ENCODE peak calls at places on chromosome 1, in six cellular contexts. One of them, this sample, is unnamed.

GRCh38 chr1:88684482-88685238 is 587 bp downstream of the PKN2 start:
- DNase-seq in psoas muscle: peak; percentile 55
- DNase-seq in heart right ventricle: peak; percentile 41
- DNase-seq in lung: peak; percentile 61
- DNase-seq in K562: peak; percentile 94
- DNase-seq in H9: peak; percentile 81
- DNase-seq in this sample: peak; percentile 58

GRCh38 chr1:7350804-7351203 is 420.3 kb upstream of the VAMP3 start:
- DNase-seq in K562: no peak
- DNase-seq in H9: no peak
- DNase-seq in psoas muscle: no peak
- DNase-seq in lung: no peak
- DNase-seq in heart right ventricle: no peak
- DNase-seq in this sample: no peak

GRCh38 chr1:2594001-2594640 is 7.5 kb downstream of the PRXL2B start:
- DNase-seq in H9: no peak
- DNase-seq in lung: peak; percentile 53
- DNase-seq in heart right ventricle: peak; percentile 68
- DNase-seq in psoas muscle: peak; percentile 51
- DNase-seq in K562: no peak
- DNase-seq in this sample: no peak

GRCh38 chr1:151167116-151167515 is 1.2 kb downstream of the SCNM1 start:
- DNase-seq in lung: no peak
- DNase-seq in heart right ventricle: no peak
- DNase-seq in psoas muscle: no peak
- DNase-seq in H9: no peak
- DNase-seq in K562: no peak
- DNase-seq in this sample: no peak

GRCh38 chr1:63943393-63943792 is 169.6 kb downstream of the ROR1 start:
- DNase-seq in psoas muscle: no peak
- DNase-seq in K562: no peak
- DNase-seq in H9: no peak
- DNase-seq in heart right ventricle: no peak
- DNase-seq in lung: no peak
- DNase-seq in this sample: no peak

GRCh38 chr1:201250326-201251011 is 32.8 kb upstream of the PKP1 start:
- DNase-seq in lung: no peak
- DNase-seq in K562: no peak
- DNase-seq in heart right ventricle: no peak
- DNase-seq in psoas muscle: no peak
- DNase-seq in H9: no peak
- DNase-seq in this sample: no peak

GRCh38 chr1:1483714-1484113 is 12.1 kb downstream of the ATAD3B start:
- DNase-seq in K562: no peak
- DNase-seq in heart right ventricle: no peak
- DNase-seq in lung: no peak
- DNase-seq in psoas muscle: no peak
- DNase-seq in H9: no peak
- DNase-seq in this sample: no peak

GRCh38 chr1:68819190-68819829 is 322.4 kb upstream of the DEPDC1 start:
- DNase-seq in H9: peak; percentile 42
- DNase-seq in psoas muscle: no peak
- DNase-seq in lung: no peak
- DNase-seq in heart right ventricle: no peak
- DNase-seq in K562: no peak
- DNase-seq in this sample: no peak

GRCh38 chr1:31216016-31216415 is 23.7 kb downstream of the NKAIN1 start:
- DNase-seq in psoas muscle: peak; percentile 44
- DNase-seq in heart right ventricle: peak; percentile 73
- DNase-seq in lung: peak; percentile 42
- DNase-seq in K562: peak; percentile 48
- DNase-seq in H9: peak; percentile 59
- DNase-seq in this sample: no peak

GRCh38 chr1:109404838-109405237 is 7.1 kb upstream of the SORT1 start:
- DNase-seq in H9: no peak
- DNase-seq in psoas muscle: no peak
- DNase-seq in K562: no peak
- DNase-seq in lung: no peak
- DNase-seq in heart right ventricle: no peak
- DNase-seq in this sample: no peak

GRCh38 chr1:201876148-201876547 is 12.6 kb upstream of the SHISA4 start:
- DNase-seq in lung: no peak
- DNase-seq in psoas muscle: no peak
- DNase-seq in heart right ventricle: no peak
- DNase-seq in K562: peak; percentile 43
- DNase-seq in H9: no peak
- DNase-seq in this sample: no peak

GRCh38 chr1:7810395-7810794 is 26.3 kb downstream of the PER3 start:
- DNase-seq in H9: no peak
- DNase-seq in lung: no peak
- DNase-seq in psoas muscle: peak; percentile 38
- DNase-seq in K562: peak; percentile 67
- DNase-seq in heart right ventricle: no peak
- DNase-seq in this sample: no peak

GRCh38 chr1:18132707-18133066 is 25.1 kb downstream of the IGSF21 start:
- DNase-seq in H9: no peak
- DNase-seq in psoas muscle: no peak
- DNase-seq in K562: no peak
- DNase-seq in heart right ventricle: no peak
- DNase-seq in lung: no peak
- DNase-seq in this sample: no peak

GRCh38 chr1:208166340-208167138 is 77.6 kb downstream of the PLXNA2 start:
- DNase-seq in lung: peak; percentile 52
- DNase-seq in psoas muscle: no peak
- DNase-seq in heart right ventricle: no peak
- DNase-seq in H9: peak; percentile 59
- DNase-seq in K562: no peak
- DNase-seq in this sample: no peak

GRCh38 chr1:208171615-208172388 is 72.4 kb downstream of the PLXNA2 start:
- DNase-seq in psoas muscle: no peak
- DNase-seq in heart right ventricle: no peak
- DNase-seq in lung: no peak
- DNase-seq in K562: peak; percentile 54
- DNase-seq in H9: no peak
- DNase-seq in this sample: no peak

GRCh38 chr1:208170252-208170651 is 73.9 kb downstream of the PLXNA2 start:
- DNase-seq in H9: no peak
- DNase-seq in lung: no peak
- DNase-seq in heart right ventricle: peak; percentile 70
- DNase-seq in psoas muscle: no peak
- DNase-seq in K562: no peak
- DNase-seq in this sample: peak; percentile 37

GRCh38 chr1:208167229-208167869 is 76.8 kb downstream of the PLXNA2 start:
- DNase-seq in K562: no peak
- DNase-seq in H9: no peak
- DNase-seq in heart right ventricle: no peak
- DNase-seq in psoas muscle: no peak
- DNase-seq in lung: no peak
- DNase-seq in this sample: no peak

DNA sequence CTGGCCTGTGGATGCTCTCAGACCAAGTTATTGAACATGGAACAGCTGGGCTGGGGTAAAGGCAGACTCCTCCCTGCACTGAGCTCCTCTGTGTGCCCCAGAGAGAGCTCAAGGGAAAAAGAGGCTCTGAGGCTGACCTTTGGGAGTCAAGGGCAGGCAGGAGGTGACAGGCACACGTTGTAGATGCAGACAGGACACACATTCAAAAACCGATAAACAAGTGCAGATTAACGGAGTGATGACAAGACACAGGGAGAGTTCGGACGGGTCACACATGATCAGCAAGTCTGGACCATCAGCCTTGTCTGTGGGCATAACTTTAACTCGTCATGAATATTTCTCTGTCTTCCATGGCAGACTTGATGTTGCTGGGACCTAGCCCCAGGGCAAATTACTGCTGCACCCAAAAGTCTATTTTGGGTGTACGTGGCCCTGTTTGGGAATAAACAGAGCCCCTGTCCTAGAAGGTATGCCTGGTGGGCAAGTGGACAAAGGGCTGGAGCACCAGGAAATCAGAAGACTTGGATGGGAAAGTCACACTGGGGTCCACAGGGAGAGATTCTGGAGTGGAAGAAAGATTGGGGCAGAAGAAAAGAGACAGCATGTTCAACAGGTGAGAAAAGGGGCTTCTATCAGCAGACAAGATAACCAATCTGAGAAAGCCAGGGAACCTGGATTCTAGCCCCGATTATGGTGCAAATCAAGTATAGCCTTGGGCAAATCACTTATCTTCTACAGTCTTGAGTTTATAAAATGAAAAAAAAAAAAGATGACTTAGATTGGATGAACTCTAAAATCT is 74.9 kb downstream of the PLXNA2 start:
- DNase-seq in heart right ventricle: no peak
- DNase-seq in lung: no peak
- DNase-seq in K562: no peak
- DNase-seq in H9: no peak
- DNase-seq in psoas muscle: no peak
- DNase-seq in this sample: no peak
- H3K27ac ChIP-seq in heart right ventricle: no peak overlapping the region
- H3K27ac ChIP-seq in lung: no peak overlapping the region
- H3K27ac ChIP-seq in K562: no peak overlapping the region
- H3K27ac ChIP-seq in H9: no peak overlapping the region
- H3K27ac ChIP-seq in psoas muscle: no peak overlapping the region
- H3K27ac ChIP-seq in this sample: no peak overlapping the region

DNA sequence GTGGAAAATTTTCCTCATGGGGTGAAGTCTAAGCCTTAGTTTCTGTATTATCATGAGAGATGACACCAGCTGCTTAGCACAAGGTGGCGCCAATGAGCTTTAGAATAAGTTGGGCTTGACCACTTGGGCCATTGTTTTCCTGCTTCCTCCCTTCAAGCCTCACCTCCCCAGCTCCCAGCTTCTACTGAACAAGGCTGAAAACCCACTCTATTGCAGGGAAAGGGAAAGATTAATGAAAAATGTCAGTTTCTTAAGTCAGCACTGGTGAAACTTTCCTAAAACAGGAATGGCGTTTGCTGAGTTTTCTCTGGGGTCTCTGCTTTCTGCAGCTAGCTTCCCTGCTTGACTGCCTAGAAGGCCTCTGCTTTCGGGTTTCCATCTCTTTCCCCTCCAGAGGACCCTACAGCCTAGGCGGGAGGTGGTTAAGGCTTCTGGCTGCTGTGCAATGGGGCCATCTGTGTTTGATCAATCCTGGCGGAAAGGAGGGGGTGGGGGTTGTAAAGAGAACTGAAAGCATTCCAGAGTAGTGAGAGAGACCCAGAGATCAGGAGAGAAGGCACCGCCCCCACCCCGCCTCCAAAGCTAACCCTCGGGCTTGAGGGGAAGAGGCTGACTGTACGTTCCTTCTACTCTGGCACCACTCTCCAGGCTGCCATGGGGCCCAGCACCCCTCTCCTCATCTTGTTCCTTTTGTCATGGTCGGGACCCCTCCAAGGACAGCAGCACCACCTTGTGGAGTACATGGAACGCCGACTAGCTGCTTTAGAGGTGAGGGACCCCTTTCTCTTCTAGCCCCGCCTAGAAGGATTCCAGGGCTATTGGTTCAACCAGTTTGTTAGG is at the start of gene OLFML3:
- DNase-seq in heart right ventricle: peak; percentile 92
- DNase-seq in lung: peak; percentile 84
- DNase-seq in K562: peak; percentile 91
- DNase-seq in H9: peak; percentile 90
- DNase-seq in psoas muscle: peak; percentile 82
- DNase-seq in this sample: peak; percentile 66
- H3K27ac ChIP-seq in heart right ventricle: peak within 1 kb of the TSS; percentile 14
- H3K27ac ChIP-seq in lung: peak within 1 kb of the TSS; percentile 59
- H3K27ac ChIP-seq in K562: no peak within 1 kb of the TSS
- H3K27ac ChIP-seq in H9: peak within 1 kb of the TSS; percentile 72
- H3K27ac ChIP-seq in psoas muscle: peak within 1 kb of the TSS; percentile 85
- H3K27ac ChIP-seq in this sample: peak within 1 kb of the TSS; percentile 39

GRCh38 chr1:245463392-245464165 is 308.8 kb downstream of the KIF26B start:
- DNase-seq in psoas muscle: no peak
- DNase-seq in heart right ventricle: no peak
- DNase-seq in H9: no peak
- DNase-seq in K562: no peak
- DNase-seq in lung: no peak
- DNase-seq in this sample: no peak

GRCh38 chr1:245461681-245462080 is 306.9 kb downstream of the KIF26B start:
- DNase-seq in H9: no peak
- DNase-seq in lung: no peak
- DNase-seq in heart right ventricle: no peak
- DNase-seq in psoas muscle: no peak
- DNase-seq in K562: no peak
- DNase-seq in this sample: no peak

GRCh38 chr1:245462161-245462560 is 307.4 kb downstream of the KIF26B start:
- DNase-seq in heart right ventricle: no peak
- DNase-seq in H9: no peak
- DNase-seq in K562: no peak
- DNase-seq in lung: no peak
- DNase-seq in psoas muscle: no peak
- DNase-seq in this sample: no peak

GRCh38 chr1:245465666-245466065 is 310.9 kb downstream of the KIF26B start:
- DNase-seq in heart right ventricle: no peak
- DNase-seq in H9: no peak
- DNase-seq in lung: no peak
- DNase-seq in K562: no peak
- DNase-seq in psoas muscle: no peak
- DNase-seq in this sample: no peak

GRCh38 chr1:245464290-245464689 is 309.5 kb downstream of the KIF26B start:
- DNase-seq in lung: no peak
- DNase-seq in K562: no peak
- DNase-seq in H9: no peak
- DNase-seq in psoas muscle: no peak
- DNase-seq in heart right ventricle: no peak
- DNase-seq in this sample: no peak
- H3K27ac ChIP-seq in lung: no peak overlapping the region
- H3K27ac ChIP-seq in K562: no peak overlapping the region
- H3K27ac ChIP-seq in H9: no peak overlapping the region
- H3K27ac ChIP-seq in psoas muscle: no peak overlapping the region
- H3K27ac ChIP-seq in heart right ventricle: no peak overlapping the region
- H3K27ac ChIP-seq in this sample: no peak overlapping the region

DNA sequence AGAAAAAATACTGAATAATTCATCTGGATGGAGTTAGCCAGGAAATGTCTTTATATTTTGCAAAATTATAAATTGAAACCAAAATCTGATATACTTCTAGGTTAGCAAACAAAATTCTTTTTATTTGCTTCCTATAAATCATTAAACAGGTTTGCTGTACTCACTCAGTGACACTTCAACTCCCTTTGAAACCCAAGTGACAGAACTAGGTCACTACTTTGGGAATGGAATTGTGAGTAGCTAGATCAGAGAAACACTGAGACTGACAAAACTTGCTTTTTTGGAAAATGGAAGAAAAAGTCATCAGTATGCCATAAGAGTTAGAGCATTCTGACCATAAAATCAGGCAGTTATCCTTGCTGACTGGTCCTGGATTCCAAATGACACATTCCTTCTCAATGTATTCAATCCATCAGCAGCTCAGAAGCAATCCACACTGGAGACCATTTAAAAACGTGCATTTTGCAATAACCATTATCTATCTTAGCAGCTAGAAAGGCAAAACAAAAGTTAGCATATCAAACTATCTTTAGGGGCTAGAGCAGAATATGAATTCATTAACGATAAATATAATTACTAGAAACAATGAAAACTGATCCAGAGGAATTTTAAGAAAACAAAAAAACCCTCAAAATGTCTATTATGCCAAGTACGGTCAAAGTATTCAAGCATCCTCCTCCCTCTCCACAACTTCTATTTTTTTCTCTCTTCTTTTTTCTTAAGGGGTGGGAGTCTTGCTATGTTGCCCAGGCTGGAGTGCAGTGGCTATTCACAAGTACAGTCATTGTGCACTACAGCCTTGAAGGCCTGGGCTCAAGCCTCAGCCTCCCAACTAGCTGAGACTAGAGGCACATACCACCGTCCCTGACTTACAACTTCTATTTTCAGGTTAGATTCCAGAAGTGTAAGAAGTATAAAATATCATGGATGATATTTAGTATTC is 60.2 kb downstream of the HNRNPR start:
- DNase-seq in psoas muscle: no peak
- DNase-seq in lung: no peak
- DNase-seq in H9: no peak
- DNase-seq in heart right ventricle: no peak
- DNase-seq in K562: no peak
- DNase-seq in this sample: no peak
- H3K27ac ChIP-seq in psoas muscle: no peak overlapping the region
- H3K27ac ChIP-seq in lung: no peak overlapping the region
- H3K27ac ChIP-seq in H9: no peak overlapping the region
- H3K27ac ChIP-seq in heart right ventricle: no peak overlapping the region
- H3K27ac ChIP-seq in K562: no peak overlapping the region
- H3K27ac ChIP-seq in this sample: no peak overlapping the region

This sample was measured in substantia nigra.